ENCODE peak calls at places on chromosome 10, in eight cellular contexts. G is ovary, X is GM06990, N is tibial nerve, S is spleen, J is cardiac fibroblast, K is gastrocnemius medialis, H is cardiac muscle cell. E is an unnamed sample.

GRCh38 chr10:130463104-130463875 is 327.1 kb downstream of the GLRX3 start:
- DNase-seq in N (no peak), G (no peak), J (no peak), H (no peak), X (no peak), S (no peak), K (no peak), E (no peak)

GRCh38 chr10:131874991-131875451 is 25.8 kb upstream of the PPP2R2D start:
- DNase-seq in J (peak), H (peak), S (peak), K (peak), X (peak), N (peak), G (peak), E (peak)

GRCh38 chr10:124688889-124689670 is 55.1 kb downstream of the FAM53B start:
- DNase-seq in H (no peak), X (peak), J (no peak), N (no peak), G (no peak), K (peak), S (no peak), E (no peak)

GRCh38 chr10:79061441-79062315 is 7.1 kb upstream of the ZMIZ1 start:
- DNase-seq in K (no peak), H (no peak), S (peak), J (no peak), G (peak), X (no peak), N (peak), E (no peak)

GRCh38 chr10:58050575-58050974 is 217.1 kb downstream of the IPMK start:
- DNase-seq in N (no peak), J (no peak), S (no peak), K (no peak), H (no peak), G (no peak), X (no peak), E (no peak)

GRCh38 chr10:97210576-97210975 is 24.8 kb upstream of the SLIT1 start:
- DNase-seq in K (peak), S (peak), X (no peak), G (peak), J (peak), N (peak), H (peak), E (peak)

GRCh38 chr10:79018591-79019011 is 50.2 kb upstream of the ZMIZ1 start:
- DNase-seq in G (no peak), K (peak), N (no peak), J (peak), H (peak), S (peak), X (no peak), E (no peak)

GRCh38 chr10:128570596-128570995 is 444.4 kb upstream of the MKI67 start:
- DNase-seq in N (no peak), K (no peak), G (no peak), X (no peak), H (no peak), J (no peak), S (no peak), E (no peak)

GRCh38 chr10:131824371-131825149 is 76.2 kb upstream of the PPP2R2D start:
- DNase-seq in X (no peak), J (no peak), N (no peak), H (no peak), K (no peak), G (no peak), S (peak), E (no peak)

GRCh38 chr10:118276203-118276602 is 65.9 kb downstream of the FAM204A start:
- DNase-seq in K (no peak), H (no peak), G (peak), J (no peak), X (no peak), S (no peak), N (no peak), E (no peak)

GRCh38 chr10:28449382-28449781 is 83.5 kb upstream of the WAC start:
- DNase-seq in N (no peak), X (no peak), K (no peak), S (no peak), J (no peak), G (no peak), H (no peak), E (no peak)

GRCh38 chr10:69494626-69495558 is 43.6 kb downstream of the TSPAN15 start:
- DNase-seq in H (no peak), N (peak), J (no peak), X (no peak), S (peak), G (no peak), K (no peak), E (no peak)

GRCh38 chr10:23157239-23157661 is 34.9 kb upstream of the PTF1A start:
- DNase-seq in N (no peak), H (no peak), G (no peak), S (no peak), K (no peak), J (no peak), X (peak), E (no peak)

GRCh38 chr10:69318997-69319727 is 40.9 kb downstream of the HK1 start:
- DNase-seq in H (peak), G (peak), X (peak), K (peak), S (peak), J (peak), N (peak), E (peak)

GRCh38 chr10:114380060-114380459 is 24.2 kb downstream of the AFAP1L2 start:
- DNase-seq in J (no peak), S (no peak), K (no peak), N (no peak), H (no peak), G (no peak), X (no peak), E (no peak)

GRCh38 chr10:69425513-69426298 is 9.0 kb upstream of the TACR2 start:
- DNase-seq in J (no peak), K (no peak), S (peak), X (no peak), G (no peak), H (no peak), N (no peak), E (peak)

GRCh38 chr10:44965651-44966097 is 6.1 kb downstream of the RASSF4 start:
- DNase-seq in G (no peak), K (peak), H (no peak), N (no peak), J (no peak), X (no peak), S (peak), E (no peak)

GRCh38 chr10:13352519-13352918 is 4.4 kb upstream of the SEPHS1 start:
- DNase-seq in G (no peak), K (no peak), N (no peak), S (no peak), H (no peak), X (no peak), J (no peak), E (no peak)
- H3K4me3 ChIP-seq in G (no peak), K (no peak), N (no peak), S (no peak), H (no peak), X (no peak), J (no peak), E (no peak)

GRCh38 chr10:108465871-108466641 is 1301.5 kb upstream of the SORCS1 start:
- DNase-seq in J (peak), K (no peak), G (no peak), S (peak), H (peak), N (no peak), X (no peak), E (no peak)
- H3K4me3 ChIP-seq in J (peak), K (peak), G (peak), S (peak), H (peak), N (peak), X (no peak), E (no peak)

GRCh38 chr10:70498970-70499828 is 20.6 kb downstream of the PALD1 start:
- DNase-seq in J (no peak), N (no peak), X (no peak), K (no peak), S (no peak), G (no peak), H (no peak), E (no peak)
- H3K4me3 ChIP-seq in J (no peak), N (no peak), X (no peak), K (no peak), S (no peak), G (no peak), H (no peak), E (no peak)

GRCh38 chr10:25061711-25062455 is 45.5 kb downstream of the THNSL1 start:
- DNase-seq in K (no peak), S (no peak), X (no peak), J (peak), N (no peak), H (no peak), G (no peak), E (no peak)
- H3K4me3 ChIP-seq in K (no peak), S (no peak), X (no peak), J (no peak), N (no peak), H (no peak), G (no peak), E (no peak)

DNA sequence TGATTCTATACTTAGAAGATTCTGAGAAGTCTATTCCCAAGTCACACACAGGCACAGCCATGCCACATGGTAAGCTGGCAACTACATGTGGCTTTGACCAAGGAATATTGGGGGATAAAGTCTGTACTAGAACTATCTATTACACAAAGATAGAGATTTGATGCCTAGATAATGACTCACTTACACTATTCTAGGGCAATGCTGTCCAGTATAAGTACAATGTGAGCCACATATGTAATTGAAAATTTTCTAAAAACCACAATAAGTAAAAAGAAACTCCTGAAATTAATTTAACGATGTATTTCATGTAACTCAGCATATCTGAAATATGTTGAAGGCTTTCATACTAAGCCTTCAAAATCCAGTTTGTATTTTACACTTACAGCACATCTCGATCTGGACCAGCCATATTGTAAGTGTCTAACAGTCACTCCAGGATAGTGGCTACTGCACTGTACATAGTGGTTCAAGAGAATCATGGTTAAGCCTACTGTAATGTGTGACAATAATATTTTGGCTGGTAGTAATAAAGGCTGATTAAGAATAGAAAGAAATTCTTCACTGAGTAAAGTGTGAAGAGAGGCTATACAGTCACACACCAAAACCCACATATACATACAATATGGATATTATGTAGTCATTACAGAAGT is 62.8 kb downstream of the RTKN2 start:
- DNase-seq in K (no peak), J (no peak), H (no peak), N (no peak), G (no peak), X (no peak), S (no peak), E (no peak)
- H3K4me3 ChIP-seq in K (no peak), J (no peak), H (no peak), N (no peak), G (no peak), X (no peak), S (no peak), E (no peak)

DNA sequence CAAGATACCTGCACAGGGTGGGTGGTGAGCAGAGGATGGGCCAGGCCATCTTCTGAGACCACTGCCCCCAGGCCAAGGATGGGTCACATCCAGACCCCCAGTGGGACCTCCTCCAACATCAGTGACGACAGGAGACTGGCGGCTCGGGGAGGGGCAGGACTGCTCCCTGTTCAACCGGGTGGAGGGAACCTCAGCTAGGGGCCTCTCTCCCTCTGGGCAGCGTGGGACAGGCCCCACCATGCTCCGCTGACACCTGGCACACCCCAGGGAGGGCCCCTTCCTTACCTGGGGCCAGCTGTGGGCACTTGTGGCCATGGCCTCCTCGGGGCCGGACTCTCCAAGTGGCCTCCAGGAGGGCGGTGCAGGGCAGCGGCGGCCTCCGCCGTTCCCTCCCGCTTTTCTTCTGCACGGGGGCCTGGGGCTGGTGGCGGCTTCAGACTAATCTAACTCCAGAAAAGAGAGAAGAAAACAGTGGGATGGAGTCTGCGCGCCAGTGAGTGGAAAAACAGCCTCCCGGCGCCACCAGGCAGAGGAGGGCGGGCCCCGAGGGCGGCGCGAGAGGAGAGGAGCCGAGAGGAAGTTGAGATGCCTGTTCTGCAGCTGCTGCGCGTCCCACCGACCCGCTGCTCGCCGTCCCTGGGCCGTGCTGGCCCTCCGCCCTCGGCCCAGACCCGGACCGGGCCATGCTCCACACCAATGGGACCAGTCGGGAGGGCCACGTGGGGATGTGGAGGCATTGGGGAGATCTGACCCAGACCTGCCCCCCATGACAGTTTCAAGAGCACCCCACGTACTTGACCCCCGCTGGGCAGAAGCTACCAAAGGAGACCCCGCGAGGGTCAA is at the start of gene CALHM2:
- DNase-seq in X (peak), G (peak), H (peak), S (peak), N (peak), K (peak), J (peak), E (peak)
- H3K4me3 ChIP-seq in X (peak), G (peak), H (peak), S (peak), N (peak), K (peak), J (peak), E (peak)

DNA sequence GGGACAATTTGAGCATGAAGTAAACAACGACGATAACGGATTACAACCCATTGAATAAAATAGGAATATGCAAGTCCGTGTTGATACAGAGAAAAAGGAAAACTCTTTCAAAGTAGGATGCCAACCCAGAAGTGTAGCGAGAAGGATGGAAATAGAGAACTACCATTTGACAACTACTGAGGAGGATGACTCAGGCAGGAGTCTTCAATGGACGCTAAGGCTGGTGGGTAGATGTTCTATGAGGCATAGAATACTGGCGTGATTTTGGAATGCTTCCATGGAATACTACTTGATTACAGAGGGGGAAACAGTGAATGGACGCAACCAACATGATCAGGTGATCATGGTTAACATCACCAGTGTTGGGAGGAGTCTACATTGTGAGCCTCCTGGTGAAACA is 828 bp upstream of the CFAP70 start:
- DNase-seq in G (no peak), S (no peak), H (no peak), N (no peak), X (no peak), J (no peak), K (no peak), E (no peak)
- H3K4me3 ChIP-seq in G (no peak), S (no peak), H (no peak), N (no peak), X (no peak), J (no peak), K (no peak), E (no peak)

DNA sequence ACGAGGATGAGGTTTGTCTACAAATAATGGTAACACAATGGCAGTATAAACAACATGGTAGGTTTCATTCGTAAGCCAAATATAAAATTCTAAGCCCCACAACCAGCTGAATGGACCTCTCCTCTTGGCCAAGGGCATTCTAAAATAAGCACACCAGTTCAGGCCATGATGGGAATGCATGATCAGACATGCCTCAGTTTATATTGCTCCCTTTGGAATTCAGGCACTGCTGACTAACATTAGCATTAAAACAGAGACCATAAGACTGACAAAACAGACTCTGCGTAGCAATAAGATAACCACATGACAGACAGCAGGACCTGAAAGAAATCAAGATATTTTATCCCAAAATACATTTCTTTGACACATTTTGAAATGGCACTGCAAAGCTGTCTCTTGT is 125.8 kb downstream of the FAM107B start:
- DNase-seq in S (no peak), K (no peak), H (no peak), N (no peak), G (no peak), X (no peak), J (no peak), E (no peak)
- H3K4me3 ChIP-seq in S (no peak), K (no peak), H (no peak), N (no peak), G (no peak), X (peak), J (no peak), E (peak)

GRCh38 chr10:9684186-9684585 is 1333.5 kb upstream of the CELF2 start:
- DNase-seq in H (no peak), J (no peak), X (no peak), S (no peak), N (no peak), K (no peak), G (no peak), E (no peak)
- H3K4me3 ChIP-seq in H (no peak), J (no peak), X (no peak), S (no peak), N (no peak), K (no peak), G (no peak), E (no peak)

GRCh38 chr10:33273295-33274002 is 61.0 kb downstream of the NRP1 start:
- DNase-seq in J (peak), N (peak), G (peak), X (no peak), S (no peak), K (peak), H (peak), E (no peak)
- H3K4me3 ChIP-seq in J (no peak), N (peak), G (peak), X (no peak), S (no peak), K (peak), H (no peak), E (no peak)